ENCODE peak calls at places on chromosomes 7 and 10, in six cellular contexts. Y is Panc1, N is GM12891, W is GM12892, H is endothelial cell of umbilical vein, E is esophagus muscularis mucosa. U is an unnamed sample.

GRCh38 chr7:57646901-57647246 is 196.9 kb downstream of the ZNF716 start:
- DNase-seq in N (no peak), W (no peak), E (no peak), Y (no peak), H (no peak), U (no peak)

GRCh38 chr10:126670886-126671285 is 393 bp upstream of the C10orf90 start:
- DNase-seq in N (no peak), Y (no peak), E (no peak), W (no peak), H (no peak), U (no peak)

GRCh38 chr10:43050011-43050410 is 26.9 kb upstream of the RET start:
- DNase-seq in N (no peak), E (no peak), Y (no peak), W (no peak), H (no peak), U (no peak)

GRCh38 chr10:112605063-112605462 is 158.0 kb downstream of the VTI1A start:
- DNase-seq in W (no peak), H (no peak), N (no peak), Y (no peak), E (no peak), U (no peak)

GRCh38 chr7:5477723-5478531 is 54.3 kb upstream of the TNRC18 start:
- DNase-seq in W (no peak), E (no peak), Y (no peak), N (peak; percentile 78), H (peak; percentile 47), U (no peak)

GRCh38 chr7:44384586-44385383 is 59.4 kb upstream of the CAMK2B start:
- DNase-seq in Y (no peak), W (no peak), N (no peak), H (no peak), E (peak; percentile 68), U (no peak)

GRCh38 chr7:42254217-42254616 is 17.2 kb upstream of the GLI3 start:
- DNase-seq in W (no peak), Y (no peak), N (no peak), E (no peak), H (no peak), U (no peak)

GRCh38 chr10:128525936-128526335 is 399.7 kb upstream of the MKI67 start:
- DNase-seq in Y (no peak), H (no peak), W (no peak), N (no peak), E (no peak), U (no peak)

GRCh38 chr10:59668081-59668480 is 41.6 kb downstream of the SLC16A9 start:
- DNase-seq in W (no peak), H (no peak), Y (no peak), E (no peak), N (no peak), U (no peak)

GRCh38 chr10:44193567-44194220 is 191.2 kb downstream of the CXCL12 start:
- DNase-seq in W (no peak), Y (no peak), E (peak; percentile 83), N (no peak), H (no peak), U (no peak)

GRCh38 chr7:154302380-154302779 is 250.2 kb downstream of the DPP6 start:
- DNase-seq in H (no peak), N (no peak), W (no peak), Y (no peak), E (no peak), U (no peak)

GRCh38 chr7:130272456-130273080 is 5.9 kb downstream of the CPA2 start:
- DNase-seq in H (no peak), Y (no peak), W (no peak), N (no peak), E (peak; percentile 77), U (no peak)

GRCh38 chr10:28914721-28915120 is 237.4 kb downstream of the BAMBI start:
- DNase-seq in H (no peak), N (no peak), E (no peak), Y (no peak), W (no peak), U (no peak)

GRCh38 chr7:104695563-104695962 is 318.4 kb upstream of the KMT2E start:
- DNase-seq in Y (no peak), W (no peak), N (no peak), H (no peak), E (no peak), U (no peak)
- TF ChIP-seq POLR2AphosphoS5 in Y (no peak), W (no peak), N (no peak), H (no peak), E (no peak), U (no peak)

DNA sequence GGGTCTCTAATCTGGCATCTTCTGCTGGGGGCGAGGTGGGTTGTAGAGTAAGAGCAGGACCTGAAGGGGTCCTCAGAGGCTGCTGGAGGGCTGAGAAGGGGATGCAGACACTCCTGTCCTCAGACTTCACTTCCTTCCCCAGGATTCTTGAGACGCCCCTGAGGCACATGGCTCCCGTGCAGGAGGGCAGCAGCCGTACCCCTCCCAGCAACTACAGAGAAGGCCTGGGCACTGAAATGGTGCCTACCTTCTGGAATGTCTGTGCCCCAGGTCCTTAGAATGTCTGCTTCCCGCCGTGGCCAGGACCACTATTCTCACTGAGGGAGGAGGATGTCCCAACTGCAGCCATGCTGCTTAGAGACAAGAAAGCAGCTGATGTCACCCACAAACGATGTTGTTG is 52.0 kb downstream of the VWA2 start:
- DNase-seq in W (no peak), N (no peak), E (no peak), Y (no peak), H (no peak), U (no peak)
- TF ChIP-seq POLR2AphosphoS5 in W (no peak), N (no peak), E (no peak), Y (no peak), H (no peak), U (no peak)

GRCh38 chr7:40542982-40543741 is 408.4 kb downstream of the SUGCT start:
- DNase-seq in E (no peak), Y (no peak), W (no peak), H (no peak), N (no peak), U (no peak)
- TF ChIP-seq POLR2AphosphoS5 in E (no peak), Y (no peak), W (no peak), H (no peak), N (no peak), U (no peak)

GRCh38 chr7:74438327-74438726 is 15.4 kb upstream of the GTF2IRD1 start:
- DNase-seq in Y (no peak), E (no peak), N (no peak), W (no peak), H (no peak), U (no peak)

GRCh38 chr7:74441801-74442200 is 11.9 kb upstream of the GTF2IRD1 start:
- DNase-seq in Y (no peak), N (no peak), E (no peak), W (no peak), H (no peak), U (peak; percentile 94)

GRCh38 chr7:74439546-74439945 is 14.2 kb upstream of the GTF2IRD1 start:
- DNase-seq in N (no peak), W (no peak), E (no peak), H (no peak), Y (no peak), U (no peak)

GRCh38 chr7:74449144-74449543 is 4.6 kb upstream of the GTF2IRD1 start:
- DNase-seq in H (no peak), Y (no peak), W (no peak), N (no peak), E (no peak), U (no peak)

DNA sequence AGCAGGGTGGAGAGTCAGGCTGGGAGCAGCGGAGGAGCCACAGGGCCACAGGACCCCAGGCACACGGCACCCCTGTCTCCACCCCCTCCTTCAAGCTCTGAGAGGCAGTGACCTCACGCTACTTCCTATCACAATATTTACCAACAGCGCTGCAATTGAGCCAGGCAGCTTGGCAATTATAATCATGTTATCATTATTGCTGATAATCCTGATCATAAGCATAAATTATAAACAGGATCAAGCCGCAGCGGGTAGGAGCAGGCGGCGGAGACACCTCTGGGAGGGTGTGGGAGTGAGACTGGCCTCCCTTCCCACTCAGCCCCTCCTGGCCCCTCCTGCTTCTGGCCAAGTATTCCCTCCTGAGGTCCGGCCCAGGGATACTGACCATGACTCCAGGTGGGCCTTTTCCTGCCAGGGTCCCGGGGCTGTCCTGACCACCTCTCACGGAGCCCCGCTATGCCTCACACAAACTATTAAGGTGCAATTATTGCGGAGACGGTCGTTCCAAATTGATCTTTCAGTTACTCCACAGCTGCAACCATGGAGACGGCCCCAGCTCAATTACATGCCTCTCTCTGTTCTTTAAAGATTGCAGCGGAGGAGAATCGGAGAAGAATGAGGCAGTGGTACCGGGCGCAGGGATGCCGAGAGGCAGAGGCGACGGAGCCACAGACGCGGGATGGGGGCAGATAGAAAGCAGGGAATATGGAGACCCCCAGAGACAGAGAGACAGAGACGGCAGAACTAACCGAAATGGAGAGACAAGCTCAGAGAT is 9.9 kb upstream of the GTF2IRD1 start:
- DNase-seq in Y (no peak), E (no peak), H (no peak), N (no peak), W (no peak), U (no peak)
- TF ChIP-seq POLR2AphosphoS5 in Y (no peak), E (no peak), H (no peak), N (no peak), W (no peak), U (no peak)